ENCODE peak calls at places on chromosomes 5 and 9, in six cellular contexts. O, L, S, T, E and D are unnamed samples.
A peak's percentile ranks its signal among the peaks of the same experiment; 100 is the strongest.

GRCh38 chr5:131796793-131797693 is at the start of gene FNIP1:
- DNase-seq in L (peak; percentile 99), E (peak; percentile 96), T (peak; percentile 100), O (peak; percentile 78), S (peak; percentile 100), D (peak; percentile 99)

GRCh38 chr5:59799668-59800374 is 93.7 kb downstream of the PDE4D start:
- DNase-seq in S (no peak), L (no peak), E (peak; percentile 7), O (peak; percentile 59), T (no peak), D (no peak)

GRCh38 chr5:97162045-97162444 is 19.6 kb upstream of the LIX1 start:
- DNase-seq in S (peak; percentile 77), T (no peak), L (peak; percentile 44), O (peak; percentile 76), E (peak; percentile 46), D (peak; percentile 43)

GRCh38 chr5:152297866-152298265 is 107.2 kb downstream of the NMUR2 start:
- DNase-seq in O (no peak), S (no peak), E (no peak), L (no peak), T (no peak), D (no peak)

GRCh38 chr5:131462479-131462878 is 172.6 kb downstream of the RAPGEF6 start:
- DNase-seq in T (no peak), S (no peak), E (no peak), O (no peak), L (no peak), D (no peak)

GRCh38 chr5:137141779-137142178 is 357.3 kb downstream of the SPOCK1 start:
- DNase-seq in L (no peak), E (no peak), O (no peak), T (no peak), S (no peak), D (no peak)

GRCh38 chr9:33125871-33126822 is 41.0 kb downstream of the B4GALT1 start:
- DNase-seq in O (no peak), E (no peak), L (no peak), T (no peak), S (no peak), D (no peak)

GRCh38 chr9:76394896-76395244 is 644 bp upstream of the RFK start:
- DNase-seq in S (peak; percentile 68), L (no peak), T (no peak), O (no peak), E (peak; percentile 70), D (peak; percentile 11)

GRCh38 chr5:172849636-172850453 is 15.8 kb downstream of the ERGIC1 start:
- DNase-seq in E (peak; percentile 34), L (no peak), O (no peak), S (peak; percentile 77), T (no peak), D (no peak)

GRCh38 chr9:113219972-113220371 is 1.1 kb downstream of the FKBP15 start:
- DNase-seq in T (no peak), O (no peak), L (no peak), S (no peak), E (no peak), D (no peak)

GRCh38 chr9:121998513-121999049 is 94.5 kb downstream of the TTLL11 start:
- DNase-seq in L (no peak), E (no peak), T (peak; percentile 57), S (no peak), O (no peak), D (no peak)

GRCh38 chr9:117938086-117938485 is 233.9 kb downstream of the TLR4 start:
- DNase-seq in O (no peak), S (no peak), L (no peak), T (no peak), E (no peak), D (no peak)

GRCh38 chr5:74665823-74666222 is 19.2 kb upstream of the HEXB start:
- DNase-seq in L (no peak), T (no peak), E (no peak), S (no peak), O (no peak), D (no peak)

GRCh38 chr5:66436721-66437120 is 159.5 kb upstream of the MAST4 start:
- DNase-seq in T (peak; percentile 75), E (no peak), L (no peak), O (no peak), S (no peak), D (no peak)

GRCh38 chr5:4514067-4514648 is 626.0 kb upstream of the ADAMTS16 start:
- DNase-seq in L (no peak), S (no peak), O (no peak), E (no peak), T (peak; percentile 53), D (no peak)

GRCh38 chr5:36252722-36253340 is 11.1 kb upstream of the NADK2 start:
- DNase-seq in E (no peak), O (no peak), T (no peak), L (no peak), S (no peak), D (no peak)

GRCh38 chr9:137381501-137382443 is 41.2 kb downstream of the EXD3 start:
- DNase-seq in E (no peak), S (no peak), T (no peak), L (no peak), O (no peak), D (no peak)
- H3K27ac ChIP-seq in E (no peak overlapping the region), S (no peak overlapping the region), T (no peak overlapping the region), L (no peak overlapping the region), O (no peak overlapping the region), D (no peak overlapping the region)

GRCh38 chr5:20500501-20500900 is 512.5 kb upstream of the CDH18 start:
- DNase-seq in E (no peak), T (no peak), O (no peak), L (no peak), S (no peak), D (no peak)
- H3K27ac ChIP-seq in E (no peak overlapping the region), T (no peak overlapping the region), O (no peak overlapping the region), L (no peak overlapping the region), S (no peak overlapping the region), D (no peak overlapping the region)

GRCh38 chr9:132546148-132547051 is 36.0 kb upstream of the BARHL1 start:
- DNase-seq in O (no peak), L (no peak), E (no peak), S (no peak), T (no peak), D (peak; percentile 11)
- H3K27ac ChIP-seq in O (no peak overlapping the region), L (no peak overlapping the region), E (no peak overlapping the region), S (no peak overlapping the region), T (no peak overlapping the region), D (no peak overlapping the region)

GRCh38 chr5:77087484-77088291 is 603 bp upstream of the ZBED3 start:
- DNase-seq in O (no peak), T (no peak), L (no peak), E (no peak), S (peak; percentile 21), D (peak; percentile 8)
- H3K27ac ChIP-seq in O (peak overlapping the region; percentile 94), T (peak overlapping the region; percentile 90), L (peak overlapping the region; percentile 97), E (no peak overlapping the region), S (peak overlapping the region; percentile 94), D (peak overlapping the region; percentile 92)